ENCODE peak calls at places on chromosomes 16 and 17, in ten cellular contexts. F is esophagus squamous epithelium; W is cardiac muscle cell; M is endothelial cell of umbilical vein; T is prostate gland; C is A673; Z is tibial nerve; I is ascending aorta; Q is pancreas; X is effector memory CD4-positive, alpha-beta T cell. D is an unnamed sample.

GRCh38 chr17:81576621-81577277 is 24.6 kb upstream of the FAAP100 start:
- DNase-seq in F (no peak), W (no peak), M (peak; percentile 78), T (no peak), C (peak; percentile 47), Z (no peak), I (no peak), Q (no peak), X (no peak), D (no peak)

GRCh38 chr16:74320707-74321106 is 24.1 kb downstream of the PSMD7 start:
- DNase-seq in F (no peak), W (no peak), M (no peak), T (no peak), C (no peak), Z (no peak), I (no peak), Q (peak; percentile 45), X (no peak), D (no peak)

GRCh38 chr16:11994187-11995119 is 17.9 kb downstream of the SNX29 start:
- DNase-seq in F (no peak), W (no peak), M (peak; percentile 68), T (no peak), C (no peak), Z (peak; percentile 30), I (peak; percentile 67), Q (no peak), X (no peak), D (no peak)

GRCh38 chr17:38349097-38349904 is 2.3 kb upstream of the SOCS7 start:
- DNase-seq in F (no peak), W (peak; percentile 88), M (peak; percentile 80), T (peak; percentile 84), C (peak; percentile 75), Z (peak; percentile 96), I (peak; percentile 90), Q (peak; percentile 86), X (peak; percentile 65), D (peak; percentile 79)

GRCh38 chr16:54287758-54288591 is 1.4 kb upstream of the IRX3 start:
- DNase-seq in F (no peak), W (peak; percentile 55), M (no peak), T (no peak), C (no peak), Z (no peak), I (no peak), Q (no peak), X (no peak), D (no peak)

GRCh38 chr16:5621826-5622225 is 524.2 kb upstream of the EEF2KMT start:
- DNase-seq in F (no peak), W (no peak), M (no peak), T (no peak), C (peak; percentile 25), Z (peak; percentile 7), I (no peak), Q (no peak), X (no peak), D (no peak)

GRCh38 chr16:76913046-76913445 is 277.9 kb upstream of the MON1B start:
- DNase-seq in F (no peak), W (no peak), M (no peak), T (no peak), C (no peak), Z (no peak), I (no peak), Q (no peak), X (no peak), D (no peak)

GRCh38 chr17:32157225-32157624 is 14.9 kb downstream of the RHOT1 start:
- DNase-seq in F (no peak), W (no peak), M (no peak), T (no peak), C (no peak), Z (no peak), I (no peak), Q (no peak), X (no peak), D (no peak)

GRCh38 chr17:40791808-40792436 is 7.8 kb downstream of the KRT28 start:
- DNase-seq in F (no peak), W (peak; percentile 40), M (peak; percentile 59), T (no peak), C (peak; percentile 31), Z (peak; percentile 21), I (no peak), Q (no peak), X (no peak), D (no peak)

GRCh38 chr17:35679007-35679682 is 52.3 kb upstream of the RASL10B start:
- DNase-seq in F (no peak), W (no peak), M (no peak), T (no peak), C (no peak), Z (no peak), I (no peak), Q (no peak), X (no peak), D (no peak)

GRCh38 chr17:42980274-42980765 is at the start of gene RUNDC1:
- DNase-seq in F (peak; percentile 54), W (peak; percentile 95), M (peak; percentile 85), T (peak; percentile 94), C (peak; percentile 89), Z (peak; percentile 90), I (peak; percentile 96), Q (peak; percentile 95), X (peak; percentile 82), D (peak; percentile 74)

GRCh38 chr16:31148281-31148728 is 1.6 kb downstream of the PRSS36 start:
- DNase-seq in F (no peak), W (no peak), M (no peak), T (peak; percentile 59), C (no peak), Z (no peak), I (no peak), Q (peak; percentile 87), X (no peak), D (no peak)

GRCh38 chr16:50802000-50802399 is 60.1 kb downstream of the CYLD start:
- DNase-seq in F (no peak), W (no peak), M (no peak), T (no peak), C (no peak), Z (no peak), I (no peak), Q (no peak), X (no peak), D (no peak)

GRCh38 chr16:68284847-68285246 is 20.5 kb downstream of the SLC7A6 start:
- DNase-seq in F (no peak), W (no peak), M (peak; percentile 31), T (no peak), C (no peak), Z (no peak), I (no peak), Q (no peak), X (no peak), D (no peak)
- H3K4me3 ChIP-seq in F (no peak overlapping the region), W (no peak overlapping the region), M (no peak overlapping the region), T (no peak overlapping the region), C (no peak overlapping the region), Z (no peak overlapping the region), I (no peak overlapping the region), Q (no peak overlapping the region), X (peak overlapping the region; percentile 36), D (peak overlapping the region; percentile 49)

GRCh38 chr16:49491736-49492089 is 118.1 kb downstream of the C16orf78 start:
- DNase-seq in F (no peak), W (peak; percentile 12), M (peak; percentile 20), T (peak; percentile 59), C (peak; percentile 23), Z (peak; percentile 21), I (peak; percentile 65), Q (peak; percentile 44), X (no peak), D (no peak)

GRCh38 chr16:49492090-49492801 is 118.6 kb downstream of the C16orf78 start:
- DNase-seq in F (no peak), W (peak; percentile 64), M (peak; percentile 34), T (peak; percentile 27), C (peak; percentile 49), Z (no peak), I (peak; percentile 62), Q (peak; percentile 61), X (no peak), D (no peak)

GRCh38 chr16:49490321-49490705 is 116.7 kb downstream of the C16orf78 start:
- DNase-seq in F (no peak), W (no peak), M (no peak), T (no peak), C (no peak), Z (no peak), I (no peak), Q (no peak), X (no peak), D (no peak)

GRCh38 chr16:49489686-49490320 is 116.2 kb downstream of the C16orf78 start:
- DNase-seq in F (no peak), W (no peak), M (no peak), T (no peak), C (no peak), Z (no peak), I (no peak), Q (no peak), X (no peak), D (no peak)

DNA sequence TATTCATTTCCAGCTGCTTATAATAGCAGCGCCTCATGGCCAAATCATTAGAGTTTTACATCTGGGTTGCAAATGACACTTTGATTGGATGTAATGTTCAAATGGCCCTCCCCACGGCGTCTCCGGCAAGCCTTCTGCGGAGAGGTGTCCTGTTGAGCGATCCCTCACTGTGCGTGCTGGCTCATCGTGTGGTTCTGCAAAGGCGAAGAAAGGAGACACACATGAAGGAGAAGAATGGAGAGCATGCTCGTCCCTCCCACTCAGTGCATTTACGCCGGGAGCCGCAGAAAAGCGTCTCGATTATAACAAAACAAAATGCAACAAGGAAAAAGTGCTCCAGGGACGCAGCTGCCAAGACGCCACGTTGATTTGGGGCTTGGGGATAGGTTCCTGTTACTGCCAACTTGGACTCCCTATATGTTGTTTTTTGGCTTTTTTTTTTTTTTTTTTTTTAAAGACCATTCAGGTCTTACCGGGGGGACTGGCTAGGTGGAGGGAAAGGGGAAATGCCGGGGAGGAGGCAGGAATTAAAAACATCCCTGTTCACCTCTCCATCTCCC is 117.6 kb downstream of the C16orf78 start:
- DNase-seq in F (no peak), W (no peak), M (no peak), T (no peak), C (peak; percentile 75), Z (no peak), I (peak; percentile 12), Q (no peak), X (no peak), D (no peak)
- H3K4me3 ChIP-seq in F (no peak overlapping the region), W (no peak overlapping the region), M (no peak overlapping the region), T (no peak overlapping the region), C (no peak overlapping the region), Z (no peak overlapping the region), I (no peak overlapping the region), Q (no peak overlapping the region), X (no peak overlapping the region), D (no peak overlapping the region)

DNA sequence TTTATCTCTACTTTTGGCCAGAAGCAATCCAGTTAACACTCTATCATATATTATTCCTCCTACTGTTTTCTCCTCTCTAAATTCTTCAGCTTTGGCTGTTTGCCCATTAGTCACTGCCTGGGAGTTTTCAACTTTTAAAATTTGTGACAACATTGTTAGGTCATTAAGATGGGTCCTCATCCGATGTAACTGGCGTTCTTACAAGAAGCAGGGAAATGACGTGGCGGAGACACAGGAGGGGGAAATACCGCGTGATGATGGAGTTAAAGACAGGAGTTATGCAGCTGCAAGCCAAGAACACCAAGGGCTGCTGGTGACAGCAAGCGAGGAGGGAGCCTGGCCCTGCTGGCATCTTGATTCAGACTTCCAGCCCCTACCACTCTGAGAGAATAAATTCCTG is 34.8 kb upstream of the CPHXL start:
- DNase-seq in F (no peak), W (no peak), M (no peak), T (no peak), C (peak; percentile 59), Z (no peak), I (no peak), Q (no peak), X (no peak), D (no peak)
- H3K4me3 ChIP-seq in F (no peak overlapping the region), W (no peak overlapping the region), M (no peak overlapping the region), T (no peak overlapping the region), C (no peak overlapping the region), Z (no peak overlapping the region), I (no peak overlapping the region), Q (no peak overlapping the region), X (no peak overlapping the region), D (no peak overlapping the region)

GRCh38 chr17:8966926-8967325 is 1.4 kb upstream of the PIK3R5 start:
- DNase-seq in F (no peak), W (no peak), M (no peak), T (no peak), C (no peak), Z (no peak), I (no peak), Q (no peak), X (no peak), D (no peak)
- H3K4me3 ChIP-seq in F (no peak overlapping the region), W (no peak overlapping the region), M (no peak overlapping the region), T (no peak overlapping the region), C (no peak overlapping the region), Z (no peak overlapping the region), I (no peak overlapping the region), Q (no peak overlapping the region), X (no peak overlapping the region), D (no peak overlapping the region)